ENCODE peak calls at places on chromosomes 13 and 19, in four cellular contexts. Z is HepG2, H is H1, K is SK-N-SH. D is an unnamed sample.

GRCh38 chr19:56066152-56067023 is 54.7 kb downstream of the ZNF787 start:
- DNase-seq in Z (peak; percentile 39), H (no peak), K (peak; percentile 89), D (peak; percentile 92)

GRCh38 chr19:28307963-28308362 is 905.0 kb downstream of the UQCRFS1 start:
- DNase-seq in Z (no peak), H (no peak), K (no peak), D (no peak)

GRCh38 chr19:29446331-29446730 is 79.5 kb upstream of the VSTM2B start:
- DNase-seq in Z (no peak), H (no peak), K (no peak), D (no peak)

GRCh38 chr13:95323930-95324662 is 22.8 kb upstream of the ABCC4 start:
- DNase-seq in Z (no peak), H (no peak), K (peak; percentile 80), D (no peak)

GRCh38 chr19:3458229-3458555 is 22.1 kb downstream of the SMIM24 start:
- DNase-seq in Z (no peak), H (no peak), K (no peak), D (no peak)

GRCh38 chr13:32209670-32210069 is 105.5 kb downstream of the ZAR1L start:
- DNase-seq in Z (no peak), H (no peak), K (no peak), D (no peak)

GRCh38 chr13:107576430-107576829 is 638.9 kb downstream of the LIG4 start:
- DNase-seq in Z (no peak), H (no peak), K (no peak), D (no peak)

GRCh38 chr13:36912369-36912768 is 7.7 kb downstream of the SMAD9 start:
- DNase-seq in Z (no peak), H (no peak), K (no peak), D (no peak)

GRCh38 chr13:114012141-114012540 is 38.3 kb upstream of the C13orf46 start:
- DNase-seq in Z (no peak), H (no peak), K (no peak), D (no peak)

GRCh38 chr19:1063030-1063908 is 3.7 kb upstream of the ARHGAP45 start:
- DNase-seq in Z (no peak), H (no peak), K (peak; percentile 64), D (peak; percentile 77)

GRCh38 chr19:55526216-55527196 is 10.4 kb downstream of the SBK2 start:
- DNase-seq in Z (peak; percentile 31), H (no peak), K (peak; percentile 57), D (no peak)

GRCh38 chr19:42242071-42242511 is 311 bp downstream of the GSK3A start:
- DNase-seq in Z (no peak), H (no peak), K (peak; percentile 59), D (no peak)

DNA sequence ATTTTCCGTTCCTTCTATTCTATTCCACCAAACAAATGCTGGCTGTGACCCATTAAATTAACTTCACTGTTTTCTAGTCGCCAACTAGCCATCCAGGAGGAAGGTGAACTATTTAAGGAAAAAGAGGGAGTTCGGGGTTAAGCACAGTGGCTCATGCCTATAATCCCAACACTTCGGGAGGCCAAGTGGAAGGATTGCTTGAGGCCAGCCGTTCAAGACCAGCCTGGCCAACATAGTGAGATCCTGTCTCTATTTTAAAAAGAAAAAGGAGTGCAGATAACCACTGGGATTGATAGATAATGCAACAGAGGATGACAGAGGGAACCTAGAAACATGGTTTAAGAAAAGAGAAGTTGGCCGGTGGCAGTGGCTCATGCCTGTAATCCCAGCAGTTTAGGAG is 44.7 kb downstream of the SPTBN4 start:
- DNase-seq in Z (no peak), H (no peak), K (no peak), D (no peak)
- TF ChIP-seq CHD2 in Z (no peak), H (no peak), K (no peak), D (no peak)

DNA sequence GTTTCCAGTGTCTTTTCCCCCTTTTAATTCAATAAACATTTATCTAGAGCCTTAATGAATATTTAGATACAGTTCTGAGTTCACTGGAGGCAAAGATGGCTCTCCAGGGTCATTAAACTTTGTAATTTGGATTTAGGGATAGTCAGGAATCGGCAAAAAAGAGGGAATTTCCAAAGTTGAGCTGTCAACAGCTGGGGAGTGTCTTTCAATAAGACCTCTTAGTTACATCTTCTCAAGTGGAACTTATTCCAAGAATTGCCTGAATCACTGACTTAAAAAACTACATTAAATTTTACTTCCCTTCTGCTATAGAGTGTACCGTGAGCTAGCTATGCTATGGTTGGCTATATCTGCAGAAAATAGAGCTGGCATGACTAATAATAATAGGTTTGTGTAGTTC is 2.0 kb downstream of the LRCH1 start:
- DNase-seq in Z (no peak), H (no peak), K (no peak), D (no peak)
- TF ChIP-seq GABPA in Z (no peak), H (no peak), K (no peak), D (no peak)

GRCh38 chr13:48749699-48750473 is 96.2 kb downstream of the CYSLTR2 start:
- DNase-seq in Z (peak; percentile 76), H (peak; percentile 46), K (peak; percentile 35), D (peak; percentile 26)

GRCh38 chr13:48746816-48747215 is 93.1 kb downstream of the CYSLTR2 start:
- DNase-seq in Z (no peak), H (no peak), K (no peak), D (no peak)

GRCh38 chr13:48750588-48751383 is 97.1 kb downstream of the CYSLTR2 start:
- DNase-seq in Z (no peak), H (no peak), K (no peak), D (no peak)

GRCh38 chr13:48748681-48749080 is 95.0 kb downstream of the CYSLTR2 start:
- DNase-seq in Z (no peak), H (no peak), K (no peak), D (no peak)

GRCh38 chr13:48749144-48749543 is 95.4 kb downstream of the CYSLTR2 start:
- DNase-seq in Z (no peak), H (no peak), K (no peak), D (no peak)
- TF ChIP-seq CHD2 in Z (no peak), H (no peak), K (no peak), D (no peak)

GRCh38 chr19:38715540-38715939 is 28.7 kb downstream of the CAPN12 start:
- DNase-seq in Z (no peak), H (no peak), K (no peak), D (no peak)
- TF ChIP-seq GABPA in Z (no peak), H (no peak), K (no peak), D (no peak)

DNA sequence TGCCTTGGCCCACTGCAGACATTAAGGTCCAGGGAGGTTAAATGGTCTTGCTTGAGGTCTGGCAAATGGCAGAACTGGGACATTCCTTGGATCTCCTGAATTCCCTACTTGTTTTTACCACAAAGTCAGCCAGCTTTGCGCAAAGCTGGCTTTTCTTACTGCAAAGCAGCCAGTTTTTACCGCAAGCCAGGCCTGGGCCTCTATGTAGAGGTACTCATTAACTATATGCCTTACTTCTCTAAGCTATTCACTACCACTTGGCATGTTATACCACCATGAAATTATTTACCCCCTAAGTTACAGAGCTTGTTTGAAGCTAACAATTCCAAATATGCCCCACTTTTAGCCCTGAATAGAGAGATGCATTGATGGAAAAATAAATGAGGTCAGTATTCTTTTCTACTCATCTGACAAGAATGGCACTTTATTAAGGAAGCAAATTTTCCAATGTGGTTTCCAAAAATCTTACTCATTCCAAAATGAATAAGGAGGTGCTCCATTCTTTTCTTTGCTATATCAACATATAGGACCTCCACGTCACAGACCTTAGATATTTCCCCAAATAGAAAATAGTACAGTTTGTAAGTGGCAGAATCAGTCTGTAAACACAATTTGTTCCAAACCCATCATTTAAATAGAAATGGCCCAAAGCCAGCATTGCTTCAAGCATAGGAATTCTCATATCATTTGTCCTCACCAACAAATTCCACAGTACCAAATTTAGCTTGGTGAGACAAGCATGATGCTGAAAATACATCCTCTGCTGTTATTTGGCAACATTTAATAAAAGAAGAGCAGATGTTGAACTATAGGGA is 143.9 kb upstream of the TSC22D1 start:
- DNase-seq in Z (no peak), H (no peak), K (no peak), D (no peak)
- TF ChIP-seq CHD2 in Z (no peak), H (no peak), K (no peak), D (no peak)

GRCh38 chr19:38424272-38424671 is 1.7 kb downstream of the RASGRP4 start:
- DNase-seq in Z (no peak), H (no peak), K (no peak), D (no peak)
- TF ChIP-seq GABPA in Z (no peak), H (no peak), K (no peak), D (no peak)

GRCh38 chr19:46353730-46354528 is 7.0 kb downstream of the PPP5C start:
- DNase-seq in Z (no peak), H (no peak), K (no peak), D (no peak)

GRCh38 chr19:46350758-46351159 is 3.9 kb downstream of the PPP5C start:
- DNase-seq in Z (no peak), H (no peak), K (no peak), D (no peak)

GRCh38 chr19:46349311-46349993 is 2.6 kb downstream of the PPP5C start:
- DNase-seq in Z (no peak), H (no peak), K (no peak), D (peak; percentile 23)

GRCh38 chr19:46350029-46350757 is 3.3 kb downstream of the PPP5C start:
- DNase-seq in Z (no peak), H (no peak), K (no peak), D (peak; percentile 31)

DNA sequence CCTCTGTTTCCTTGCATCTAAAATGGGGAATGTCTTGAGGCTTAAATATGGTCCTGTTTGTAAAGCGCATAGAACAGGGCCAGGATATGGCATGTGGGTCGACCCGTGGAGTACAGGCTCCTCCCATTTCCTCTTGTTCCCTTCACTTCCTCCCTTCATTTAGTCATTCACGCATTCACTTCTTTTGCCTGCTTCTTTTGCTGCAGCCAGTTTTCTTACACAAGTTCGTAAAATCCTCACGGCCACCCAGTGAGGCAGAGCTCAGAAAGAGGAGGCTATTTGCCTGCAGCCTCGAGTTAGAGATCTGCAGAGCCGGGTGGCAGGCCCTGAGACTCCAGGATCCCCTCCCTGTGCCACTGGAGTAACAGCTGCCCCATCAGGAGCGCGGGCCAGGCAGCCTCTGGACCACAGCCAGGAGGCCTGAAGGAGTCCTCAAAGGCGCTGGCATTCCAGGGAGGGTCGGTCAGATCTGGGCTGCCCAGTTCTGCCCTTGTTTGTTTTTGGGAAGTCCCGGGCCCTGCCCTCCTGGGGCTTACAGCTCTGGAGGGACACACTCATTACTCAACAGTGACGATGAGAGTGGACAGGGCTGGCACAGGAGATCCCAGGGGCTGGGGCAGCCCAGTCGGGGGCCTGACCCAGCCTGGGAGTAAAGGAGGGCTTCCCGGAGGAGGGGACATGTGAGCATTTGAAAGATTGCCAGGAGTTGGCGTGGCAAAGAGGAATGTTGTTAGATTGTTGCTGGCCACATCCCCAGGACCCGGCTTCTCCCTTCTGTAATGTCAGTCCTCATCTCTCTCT is 4.6 kb downstream of the PPP5C start:
- DNase-seq in Z (no peak), H (no peak), K (no peak), D (no peak)
- TF ChIP-seq CHD2 in Z (no peak), H (no peak), K (no peak), D (no peak)

GRCh38 chr19:54073829-54074228 is 7.3 kb downstream of the TARM1 start:
- DNase-seq in Z (no peak), H (no peak), K (no peak), D (peak; percentile 14)

GRCh38 chr19:54074851-54075250 is 6.3 kb downstream of the TARM1 start:
- DNase-seq in Z (no peak), H (no peak), K (no peak), D (no peak)

GRCh38 chr19:54081032-54081431 is at the start of gene TARM1:
- DNase-seq in Z (no peak), H (no peak), K (no peak), D (no peak)

DNA sequence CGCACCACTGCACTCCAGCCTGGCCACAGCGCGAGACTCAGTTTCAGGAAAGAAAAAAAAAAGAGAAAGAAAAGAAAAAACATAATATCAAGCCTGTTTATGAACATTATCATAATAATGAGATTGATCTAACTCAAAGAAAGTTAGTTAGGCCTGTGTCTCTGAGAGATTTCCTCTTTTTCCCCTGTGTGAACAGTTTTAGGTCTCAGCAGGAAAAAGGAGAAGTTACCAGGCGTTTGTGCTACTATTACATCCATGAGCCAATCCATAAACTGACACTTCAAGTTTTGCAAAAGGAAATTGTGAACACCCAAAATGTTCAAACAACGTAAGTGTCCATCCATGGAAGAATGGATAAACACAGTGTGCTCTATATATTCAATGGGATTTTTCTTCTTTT is 3.8 kb downstream of the TARM1 start:
- DNase-seq in Z (no peak), H (no peak), K (no peak), D (no peak)
- TF ChIP-seq GABPA in Z (no peak), H (no peak), K (no peak), D (no peak)